ENCODE peak calls at places on chromosome X, in six cellular contexts. Y is ovary, N is RWPE2, Q is heart left ventricle, J is neuronal stem cell, C is transverse colon. U is an unnamed sample.

GRCh38 chrX:68912113-68912980 is 83.5 kb downstream of the EFNB1 start:
- DNase-seq in Y (peak; percentile 52), N (no peak), Q (no peak), J (peak; percentile 49), C (no peak), U (no peak)

GRCh38 chrX:131675596-131676194 is 131.8 kb downstream of the OR13H1 start:
- DNase-seq in Y (no peak), N (no peak), Q (no peak), J (peak; percentile 3), C (no peak), U (no peak)

GRCh38 chrX:11908371-11908770 is 150.3 kb downstream of the MSL3 start:
- DNase-seq in Y (no peak), N (no peak), Q (no peak), J (no peak), C (no peak), U (no peak)

GRCh38 chrX:103586314-103586646 is 965 bp downstream of the TCEAL4 start:
- DNase-seq in Y (peak; percentile 45), N (no peak), Q (peak; percentile 8), J (no peak), C (no peak), U (no peak)

GRCh38 chrX:71214604-71215334 is 8.3 kb upstream of the GJB1 start:
- DNase-seq in Y (no peak), N (no peak), Q (no peak), J (no peak), C (peak; percentile 85), U (no peak)

GRCh38 chrX:139112432-139112831 is 400.9 kb upstream of the FGF13 start:
- DNase-seq in Y (no peak), N (no peak), Q (peak; percentile 8), J (no peak), C (no peak), U (no peak)

GRCh38 chrX:40908026-40908425 is 172.7 kb upstream of the MED14 start:
- DNase-seq in Y (no peak), N (no peak), Q (no peak), J (no peak), C (no peak), U (no peak)

GRCh38 chrX:118459494-118459893 is 36.1 kb upstream of the DOCK11 start:
- DNase-seq in Y (no peak), N (no peak), Q (no peak), J (peak; percentile 0), C (no peak), U (no peak)

GRCh38 chrX:8811611-8812010 is 10.4 kb upstream of the FAM9A start:
- DNase-seq in Y (no peak), N (no peak), Q (no peak), J (no peak), C (no peak), U (no peak)

GRCh38 chrX:110210417-110211139 is 107.3 kb downstream of the AMMECR1 start:
- DNase-seq in Y (no peak), N (no peak), Q (no peak), J (no peak), C (no peak), U (no peak)

GRCh38 chrX:7891928-7892327 is 35.3 kb downstream of the PNPLA4 start:
- DNase-seq in Y (peak; percentile 11), N (no peak), Q (peak; percentile 7), J (no peak), C (no peak), U (peak; percentile 3)

GRCh38 chrX:53312946-53313745 is 31.8 kb upstream of the IQSEC2 start:
- DNase-seq in Y (peak; percentile 68), N (no peak), Q (no peak), J (peak; percentile 45), C (peak; percentile 76), U (peak; percentile 26)

GRCh38 chrX:150602296-150602695 is 33.9 kb downstream of the MTM1 start:
- DNase-seq in Y (no peak), N (no peak), Q (no peak), J (no peak), C (no peak), U (no peak)

GRCh38 chrX:134671207-134671750 is 13.0 kb upstream of the PLAC1 start:
- DNase-seq in Y (no peak), N (no peak), Q (no peak), J (no peak), C (no peak), U (no peak)

GRCh38 chrX:65757943-65758342 is 90.5 kb downstream of the MSN start:
- DNase-seq in Y (no peak), N (no peak), Q (no peak), J (no peak), C (no peak), U (no peak)

DNA sequence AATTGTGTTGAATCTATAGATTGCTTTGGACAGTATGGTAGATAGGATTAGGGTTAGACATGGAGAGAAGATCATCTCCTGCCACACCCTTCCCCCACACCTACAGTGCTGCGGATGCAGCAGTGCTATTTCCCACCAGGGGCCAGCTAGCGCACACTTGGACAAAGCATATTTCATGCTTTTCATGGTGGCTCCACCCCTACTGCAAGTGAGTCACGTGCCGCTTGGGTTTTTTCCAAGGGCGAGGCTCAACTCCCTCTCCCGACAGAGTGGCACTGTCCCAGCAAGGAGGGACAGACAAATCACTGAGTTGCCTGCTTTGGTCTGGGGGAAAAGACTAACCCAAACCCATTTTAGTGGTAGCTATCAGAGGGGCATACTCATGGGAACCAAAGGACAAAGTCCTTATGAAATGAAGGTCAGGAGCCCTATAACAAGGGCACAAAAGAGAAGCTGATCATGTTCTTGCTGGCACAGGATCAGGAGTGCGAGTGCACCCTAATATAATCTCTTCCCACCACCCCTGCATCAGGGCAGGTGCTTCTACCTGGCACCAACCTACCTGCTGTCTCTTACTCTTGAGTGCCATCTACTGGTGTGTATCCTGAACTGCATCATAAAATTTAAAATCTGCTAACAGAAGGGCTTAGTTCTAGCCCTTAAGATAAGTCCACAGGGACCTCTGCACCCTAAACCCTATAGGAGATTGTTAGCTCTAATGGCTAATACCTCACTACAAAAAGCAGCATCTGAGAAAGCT is 55.1 kb upstream of the PGAM4 start:
- DNase-seq in Y (no peak), N (no peak), Q (no peak), J (no peak), C (peak; percentile 69), U (no peak)
- H3K27ac ChIP-seq in Y (no peak overlapping the region), N (no peak overlapping the region), Q (no peak overlapping the region), J (no peak overlapping the region), C (no peak overlapping the region), U (no peak overlapping the region)

GRCh38 chrX:38154340-38154739 is 66.3 kb downstream of the SRPX start:
- DNase-seq in Y (peak; percentile 12), N (no peak), Q (no peak), J (no peak), C (no peak), U (no peak)

GRCh38 chrX:38150993-38151392 is 69.7 kb downstream of the SRPX start:
- DNase-seq in Y (no peak), N (no peak), Q (no peak), J (no peak), C (no peak), U (no peak)

GRCh38 chrX:38154818-38155217 is 65.9 kb downstream of the SRPX start:
- DNase-seq in Y (no peak), N (no peak), Q (no peak), J (no peak), C (no peak), U (no peak)

GRCh38 chrX:38151426-38151825 is 69.2 kb downstream of the SRPX start:
- DNase-seq in Y (no peak), N (no peak), Q (no peak), J (no peak), C (no peak), U (no peak)

GRCh38 chrX:38149016-38149415 is 71.7 kb downstream of the SRPX start:
- DNase-seq in Y (no peak), N (no peak), Q (no peak), J (no peak), C (no peak), U (no peak)
- H3K4me3 ChIP-seq in Y (no peak overlapping the region), N (no peak overlapping the region), Q (no peak overlapping the region), J (no peak overlapping the region), C (no peak overlapping the region), U (no peak overlapping the region)

GRCh38 chrX:17741123-17741511 is 3.8 kb downstream of the SCML1 start:
- DNase-seq in Y (no peak), N (no peak), Q (no peak), J (peak; percentile 11), C (peak; percentile 22), U (no peak)

GRCh38 chrX:17748684-17749083 is 11.4 kb downstream of the SCML1 start:
- DNase-seq in Y (no peak), N (no peak), Q (no peak), J (no peak), C (no peak), U (no peak)

GRCh38 chrX:17747692-17748091 is 10.4 kb downstream of the SCML1 start:
- DNase-seq in Y (no peak), N (no peak), Q (no peak), J (no peak), C (no peak), U (no peak)

GRCh38 chrX:17743913-17744312 is 6.6 kb downstream of the SCML1 start:
- DNase-seq in Y (no peak), N (no peak), Q (no peak), J (no peak), C (no peak), U (no peak)

GRCh38 chrX:17744896-17745523 is 7.7 kb downstream of the SCML1 start:
- DNase-seq in Y (no peak), N (no peak), Q (no peak), J (no peak), C (no peak), U (no peak)
- H3K27ac ChIP-seq in Y (no peak overlapping the region), N (no peak overlapping the region), Q (no peak overlapping the region), J (no peak overlapping the region), C (no peak overlapping the region), U (no peak overlapping the region)

GRCh38 chrX:6227445-6227820 is 1.2 kb downstream of the NLGN4X start:
- DNase-seq in Y (peak; percentile 31), N (no peak), Q (no peak), J (peak; percentile 1), C (no peak), U (no peak)
- H3K4me3 ChIP-seq in Y (peak overlapping the region; percentile 40), N (no peak overlapping the region), Q (peak overlapping the region; percentile 45), J (peak overlapping the region; percentile 74), C (no peak overlapping the region), U (peak overlapping the region; percentile 45)

GRCh38 chrX:129529685-129530281 is 6.5 kb upstream of the SMARCA1 start:
- DNase-seq in Y (no peak), N (no peak), Q (peak; percentile 4), J (no peak), C (no peak), U (no peak)

GRCh38 chrX:129530410-129530809 is 7.1 kb upstream of the SMARCA1 start:
- DNase-seq in Y (no peak), N (no peak), Q (no peak), J (no peak), C (no peak), U (no peak)

GRCh38 chrX:129540068-129540653 is at the start of gene OCRL:
- DNase-seq in Y (peak; percentile 75), N (peak; percentile 45), Q (peak; percentile 54), J (peak; percentile 63), C (peak; percentile 71), U (peak; percentile 61)

GRCh38 chrX:129531132-129531531 is 7.8 kb upstream of the SMARCA1 start:
- DNase-seq in Y (no peak), N (no peak), Q (no peak), J (no peak), C (no peak), U (no peak)

GRCh38 chrX:129534816-129535578 is 5.1 kb upstream of the OCRL start:
- DNase-seq in Y (no peak), N (no peak), Q (no peak), J (no peak), C (no peak), U (no peak)
- H3K27ac ChIP-seq in Y (no peak overlapping the region), N (no peak overlapping the region), Q (no peak overlapping the region), J (no peak overlapping the region), C (no peak overlapping the region), U (no peak overlapping the region)

U was measured in heart right ventricle.